ENCODE peak calls at places on chromosomes 5 and 9, in four cellular contexts. G, Q, R and C are unnamed samples.

GRCh38 chr9:36191696-36192095 is 975 bp downstream of the CLTA start:
- DNase-seq in G (no peak), R (no peak), Q (no peak), C (no peak)

GRCh38 chr9:124286292-124286931 is 28.7 kb downstream of the NEK6 start:
- DNase-seq in G (no peak), Q (no peak), R (peak; percentile 80), C (no peak)

GRCh38 chr9:1005043-1005667 is 28.7 kb downstream of the DMRT3 start:
- DNase-seq in G (peak; percentile 91), Q (no peak), R (peak; percentile 62), C (no peak)

GRCh38 chr9:133210609-133211008 is 1.6 kb upstream of the OBP2B start:
- DNase-seq in G (no peak), R (no peak), Q (no peak), C (no peak)

GRCh38 chr9:133779516-133780403 is 41.6 kb upstream of the SARDH start:
- DNase-seq in R (no peak), Q (no peak), G (no peak), C (no peak)

GRCh38 chr9:134422301-134422700 is 96.0 kb downstream of the RXRA start:
- DNase-seq in R (no peak), Q (no peak), G (no peak), C (no peak)

GRCh38 chr9:93093081-93093448 is 3.0 kb upstream of the CARD19 start:
- DNase-seq in R (no peak), Q (no peak), G (no peak), C (peak; percentile 34)

GRCh38 chr9:121160025-121160424 is 41.6 kb downstream of the RAB14 start:
- DNase-seq in Q (no peak), R (no peak), G (no peak), C (no peak)

GRCh38 chr5:137808503-137809135 is 54.5 kb upstream of the HNRNPA0 start:
- DNase-seq in R (no peak), Q (no peak), G (no peak), C (no peak)

GRCh38 chr9:128011071-128011817 is 30.5 kb upstream of the EEIG1 start:
- DNase-seq in G (no peak), Q (no peak), R (no peak), C (no peak)

GRCh38 chr9:136762221-136762691 is 2.1 kb downstream of the LCN15 start:
- DNase-seq in Q (no peak), G (no peak), R (no peak), C (no peak)

GRCh38 chr5:144504929-144505578 is 334.4 kb downstream of the KCTD16 start:
- DNase-seq in R (no peak), Q (no peak), G (no peak), C (no peak)

GRCh38 chr5:135833961-135834638 is 363 bp upstream of the SLC25A48 start:
- DNase-seq in G (peak; percentile 9), Q (peak; percentile 43), R (peak; percentile 19), C (peak; percentile 57)

GRCh38 chr9:122941560-122942234 is 877 bp downstream of the RABGAP1 start:
- DNase-seq in R (peak; percentile 73), G (no peak), Q (no peak), C (no peak)